ENCODE peak calls at places on chromosomes 1 and 21, in eight cellular contexts. One of them, this sample, is unnamed.

GRCh38 chr1:96416690-96417444 is 304.7 kb upstream of the PTBP2 start:
- DNase-seq in type B pancreatic cell: no peak
- DNase-seq in hippocampal formation: no peak
- DNase-seq in body of pancreas: no peak
- DNase-seq in T-helper 9 cell: no peak
- DNase-seq in neural progenitor cell: no peak
- DNase-seq in H54: no peak
- DNase-seq in GM20000: peak; percentile 27
- DNase-seq in this sample: no peak

GRCh38 chr1:173112129-173112528 is 61.4 kb upstream of the TNFSF18 start:
- DNase-seq in hippocampal formation: no peak
- DNase-seq in neural progenitor cell: no peak
- DNase-seq in GM20000: peak; percentile 19
- DNase-seq in T-helper 9 cell: no peak
- DNase-seq in type B pancreatic cell: no peak
- DNase-seq in body of pancreas: no peak
- DNase-seq in H54: no peak
- DNase-seq in this sample: peak; percentile 36

GRCh38 chr1:167661527-167662436 is 31.8 kb downstream of the RCSD1 start:
- DNase-seq in neural progenitor cell: no peak
- DNase-seq in GM20000: no peak
- DNase-seq in H54: peak; percentile 57
- DNase-seq in body of pancreas: no peak
- DNase-seq in type B pancreatic cell: no peak
- DNase-seq in hippocampal formation: no peak
- DNase-seq in T-helper 9 cell: no peak
- DNase-seq in this sample: no peak

GRCh38 chr1:107874221-107874620 is 90.8 kb downstream of the VAV3 start:
- DNase-seq in body of pancreas: no peak
- DNase-seq in T-helper 9 cell: no peak
- DNase-seq in neural progenitor cell: no peak
- DNase-seq in GM20000: no peak
- DNase-seq in hippocampal formation: no peak
- DNase-seq in type B pancreatic cell: no peak
- DNase-seq in H54: no peak
- DNase-seq in this sample: no peak

GRCh38 chr1:97119260-97119659 is 397.7 kb downstream of the PTBP2 start:
- DNase-seq in H54: no peak
- DNase-seq in neural progenitor cell: no peak
- DNase-seq in GM20000: no peak
- DNase-seq in body of pancreas: no peak
- DNase-seq in type B pancreatic cell: no peak
- DNase-seq in T-helper 9 cell: no peak
- DNase-seq in hippocampal formation: no peak
- DNase-seq in this sample: no peak

GRCh38 chr1:56978819-56979218 is 13.0 kb upstream of the C8B start:
- DNase-seq in GM20000: no peak
- DNase-seq in body of pancreas: peak; percentile 46
- DNase-seq in neural progenitor cell: no peak
- DNase-seq in type B pancreatic cell: no peak
- DNase-seq in hippocampal formation: no peak
- DNase-seq in T-helper 9 cell: no peak
- DNase-seq in H54: no peak
- DNase-seq in this sample: no peak

GRCh38 chr1:109546311-109547109 is 1.9 kb upstream of the GNAI3 start:
- DNase-seq in type B pancreatic cell: peak; percentile 87
- DNase-seq in T-helper 9 cell: peak; percentile 92
- DNase-seq in neural progenitor cell: peak; percentile 93
- DNase-seq in GM20000: peak; percentile 91
- DNase-seq in body of pancreas: peak; percentile 94
- DNase-seq in H54: peak; percentile 74
- DNase-seq in hippocampal formation: peak; percentile 91
- DNase-seq in this sample: peak; percentile 91

GRCh38 chr1:162359523-162360236 is 17.0 kb downstream of the SPATA46 start:
- DNase-seq in neural progenitor cell: no peak
- DNase-seq in T-helper 9 cell: no peak
- DNase-seq in type B pancreatic cell: no peak
- DNase-seq in body of pancreas: no peak
- DNase-seq in H54: no peak
- DNase-seq in GM20000: no peak
- DNase-seq in hippocampal formation: no peak
- DNase-seq in this sample: no peak

GRCh38 chr1:1182491-1183220 is 9.0 kb downstream of the TTLL10 start:
- DNase-seq in hippocampal formation: no peak
- DNase-seq in type B pancreatic cell: no peak
- DNase-seq in body of pancreas: peak; percentile 4
- DNase-seq in GM20000: no peak
- DNase-seq in T-helper 9 cell: no peak
- DNase-seq in H54: no peak
- DNase-seq in neural progenitor cell: peak; percentile 1
- DNase-seq in this sample: no peak

GRCh38 chr1:215023151-215023832 is 59.2 kb upstream of the KCNK2 start:
- DNase-seq in H54: no peak
- DNase-seq in neural progenitor cell: no peak
- DNase-seq in hippocampal formation: no peak
- DNase-seq in GM20000: no peak
- DNase-seq in body of pancreas: no peak
- DNase-seq in type B pancreatic cell: no peak
- DNase-seq in T-helper 9 cell: no peak
- DNase-seq in this sample: no peak

GRCh38 chr1:162724583-162725120 is 65.8 kb upstream of the HSD17B7 start:
- DNase-seq in GM20000: no peak
- DNase-seq in body of pancreas: no peak
- DNase-seq in H54: no peak
- DNase-seq in type B pancreatic cell: no peak
- DNase-seq in neural progenitor cell: no peak
- DNase-seq in hippocampal formation: no peak
- DNase-seq in T-helper 9 cell: no peak
- DNase-seq in this sample: peak; percentile 7

GRCh38 chr1:223048026-223048425 is 95.0 kb downstream of the TLR5 start:
- DNase-seq in hippocampal formation: no peak
- DNase-seq in GM20000: no peak
- DNase-seq in neural progenitor cell: no peak
- DNase-seq in body of pancreas: no peak
- DNase-seq in H54: no peak
- DNase-seq in type B pancreatic cell: no peak
- DNase-seq in T-helper 9 cell: no peak
- DNase-seq in this sample: no peak

GRCh38 chr1:218247339-218247738 is 37.8 kb upstream of the RRP15 start:
- DNase-seq in T-helper 9 cell: no peak
- DNase-seq in GM20000: no peak
- DNase-seq in hippocampal formation: no peak
- DNase-seq in body of pancreas: no peak
- DNase-seq in neural progenitor cell: no peak
- DNase-seq in H54: no peak
- DNase-seq in type B pancreatic cell: no peak
- DNase-seq in this sample: no peak

GRCh38 chr1:61853545-61853944 is 111.3 kb downstream of the PATJ start:
- DNase-seq in GM20000: no peak
- DNase-seq in body of pancreas: no peak
- DNase-seq in H54: no peak
- DNase-seq in neural progenitor cell: no peak
- DNase-seq in type B pancreatic cell: no peak
- DNase-seq in T-helper 9 cell: no peak
- DNase-seq in hippocampal formation: peak; percentile 27
- DNase-seq in this sample: peak; percentile 11

GRCh38 chr1:160419150-160419837 is 18.9 kb downstream of the VANGL2 start:
- DNase-seq in GM20000: no peak
- DNase-seq in neural progenitor cell: no peak
- DNase-seq in H54: no peak
- DNase-seq in T-helper 9 cell: no peak
- DNase-seq in body of pancreas: no peak
- DNase-seq in type B pancreatic cell: no peak
- DNase-seq in hippocampal formation: no peak
- DNase-seq in this sample: no peak

GRCh38 chr21:14862794-14863720 is 201.7 kb downstream of the NRIP1 start:
- DNase-seq in GM20000: no peak
- DNase-seq in T-helper 9 cell: no peak
- DNase-seq in neural progenitor cell: peak; percentile 27
- DNase-seq in body of pancreas: peak; percentile 43
- DNase-seq in H54: no peak
- DNase-seq in type B pancreatic cell: no peak
- DNase-seq in hippocampal formation: no peak
- DNase-seq in this sample: no peak

GRCh38 chr1:230536641-230537155 is 105.6 kb upstream of the COG2 start:
- DNase-seq in body of pancreas: no peak
- DNase-seq in H54: no peak
- DNase-seq in GM20000: no peak
- DNase-seq in neural progenitor cell: no peak
- DNase-seq in T-helper 9 cell: no peak
- DNase-seq in hippocampal formation: no peak
- DNase-seq in type B pancreatic cell: no peak
- DNase-seq in this sample: no peak

GRCh38 chr1:246291141-246291540 is 215.9 kb downstream of the SMYD3 start:
- DNase-seq in H54: no peak
- DNase-seq in body of pancreas: no peak
- DNase-seq in T-helper 9 cell: no peak
- DNase-seq in hippocampal formation: no peak
- DNase-seq in neural progenitor cell: no peak
- DNase-seq in GM20000: no peak
- DNase-seq in type B pancreatic cell: no peak
- DNase-seq in this sample: no peak

GRCh38 chr1:81880781-81881180 is 80.0 kb downstream of the ADGRL2 start:
- DNase-seq in hippocampal formation: no peak
- DNase-seq in neural progenitor cell: no peak
- DNase-seq in T-helper 9 cell: no peak
- DNase-seq in body of pancreas: no peak
- DNase-seq in GM20000: no peak
- DNase-seq in H54: no peak
- DNase-seq in type B pancreatic cell: no peak
- DNase-seq in this sample: no peak

This sample was measured in globus pallidus.